ENCODE peak calls at places on chromosomes 1 and 21, in five cellular contexts. One of them, this sample, is unnamed.

GRCh38 chr21:33611006-33611744 is 22.7 kb upstream of the DONSON start:
- DNase-seq in A549: no peak
- DNase-seq in GM12891: no peak
- DNase-seq in adrenal gland: no peak
- DNase-seq in body of pancreas: no peak
- DNase-seq in this sample: no peak

GRCh38 chr1:147515046-147515869 is 26.0 kb upstream of the BCL9 start:
- DNase-seq in A549: no peak
- DNase-seq in GM12891: no peak
- DNase-seq in adrenal gland: no peak
- DNase-seq in body of pancreas: peak
- DNase-seq in this sample: no peak

GRCh38 chr1:38444770-38445442 is 398.3 kb upstream of the POU3F1 start:
- DNase-seq in A549: no peak
- DNase-seq in GM12891: no peak
- DNase-seq in adrenal gland: no peak
- DNase-seq in body of pancreas: no peak
- DNase-seq in this sample: no peak

GRCh38 chr1:227769047-227769446 is 33.8 kb downstream of the SNAP47 start:
- DNase-seq in A549: no peak
- DNase-seq in GM12891: no peak
- DNase-seq in adrenal gland: no peak
- DNase-seq in body of pancreas: no peak
- DNase-seq in this sample: no peak

GRCh38 chr1:34175737-34176136 is 970 bp upstream of the C1orf94 start:
- DNase-seq in A549: no peak
- DNase-seq in GM12891: no peak
- DNase-seq in adrenal gland: no peak
- DNase-seq in body of pancreas: no peak
- DNase-seq in this sample: no peak

GRCh38 chr1:11355594-11356467 is 82.8 kb downstream of the UBIAD1 start:
- DNase-seq in A549: no peak
- DNase-seq in GM12891: no peak
- DNase-seq in adrenal gland: no peak
- DNase-seq in body of pancreas: no peak
- DNase-seq in this sample: no peak

GRCh38 chr21:31570824-31571425 is 88.6 kb upstream of the SOD1 start:
- DNase-seq in A549: no peak
- DNase-seq in GM12891: no peak
- DNase-seq in adrenal gland: no peak
- DNase-seq in body of pancreas: no peak
- DNase-seq in this sample: no peak

GRCh38 chr1:205907794-205908193 is 35.5 kb downstream of the SLC26A9 start:
- DNase-seq in A549: no peak
- DNase-seq in GM12891: no peak
- DNase-seq in adrenal gland: peak
- DNase-seq in body of pancreas: peak
- DNase-seq in this sample: no peak

GRCh38 chr1:239421810-239422209 is 35.4 kb downstream of the CHRM3 start:
- DNase-seq in A549: no peak
- DNase-seq in GM12891: no peak
- DNase-seq in adrenal gland: no peak
- DNase-seq in body of pancreas: no peak
- DNase-seq in this sample: no peak

GRCh38 chr1:207393610-207394009 is 60.5 kb upstream of the CR2 start:
- DNase-seq in A549: no peak
- DNase-seq in GM12891: no peak
- DNase-seq in adrenal gland: peak
- DNase-seq in body of pancreas: peak
- DNase-seq in this sample: no peak

GRCh38 chr1:117501275-117501674 is 104.6 kb upstream of the TENT5C start:
- DNase-seq in A549: no peak
- DNase-seq in GM12891: no peak
- DNase-seq in adrenal gland: no peak
- DNase-seq in body of pancreas: no peak
- DNase-seq in this sample: no peak

GRCh38 chr1:58592521-58593134 is 15.6 kb upstream of the TACSTD2 start:
- DNase-seq in A549: peak
- DNase-seq in GM12891: no peak
- DNase-seq in adrenal gland: peak
- DNase-seq in body of pancreas: peak
- DNase-seq in this sample: no peak

GRCh38 chr1:26889580-26890466 is at the start of gene GPN2:
- DNase-seq in A549: peak
- DNase-seq in GM12891: peak
- DNase-seq in adrenal gland: peak
- DNase-seq in body of pancreas: peak
- DNase-seq in this sample: peak
- TF ChIP-seq POLR2A in A549: peak
- TF ChIP-seq POLR2A in GM12891: peak
- TF ChIP-seq POLR2A in adrenal gland: peak
- TF ChIP-seq POLR2A in body of pancreas: peak
- TF ChIP-seq POLR2A in this sample: no peak

GRCh38 chr1:23979387-23980005 is 631 bp downstream of the SRSF10 start:
- DNase-seq in A549: no peak
- DNase-seq in GM12891: no peak
- DNase-seq in adrenal gland: no peak
- DNase-seq in body of pancreas: no peak
- DNase-seq in this sample: no peak

GRCh38 chr1:23977854-23978191 is 2.3 kb downstream of the SRSF10 start:
- DNase-seq in A549: no peak
- DNase-seq in GM12891: no peak
- DNase-seq in adrenal gland: no peak
- DNase-seq in body of pancreas: no peak
- DNase-seq in this sample: no peak

GRCh38 chr1:23978825-23979224 is 1.3 kb downstream of the SRSF10 start:
- DNase-seq in A549: no peak
- DNase-seq in GM12891: no peak
- DNase-seq in adrenal gland: no peak
- DNase-seq in body of pancreas: no peak
- DNase-seq in this sample: no peak

GRCh38 chr1:23980725-23981063 is 567 bp upstream of the SRSF10 start:
- DNase-seq in A549: no peak
- DNase-seq in GM12891: peak
- DNase-seq in adrenal gland: peak
- DNase-seq in body of pancreas: peak
- DNase-seq in this sample: no peak

GRCh38 chr1:23980006-23980724 is at the start of gene SRSF10:
- DNase-seq in A549: peak
- DNase-seq in GM12891: peak
- DNase-seq in adrenal gland: peak
- DNase-seq in body of pancreas: peak
- DNase-seq in this sample: peak
- TF ChIP-seq POLR2A in A549: peak
- TF ChIP-seq POLR2A in GM12891: peak
- TF ChIP-seq POLR2A in adrenal gland: peak
- TF ChIP-seq POLR2A in body of pancreas: peak
- TF ChIP-seq POLR2A in this sample: peak

DNA sequence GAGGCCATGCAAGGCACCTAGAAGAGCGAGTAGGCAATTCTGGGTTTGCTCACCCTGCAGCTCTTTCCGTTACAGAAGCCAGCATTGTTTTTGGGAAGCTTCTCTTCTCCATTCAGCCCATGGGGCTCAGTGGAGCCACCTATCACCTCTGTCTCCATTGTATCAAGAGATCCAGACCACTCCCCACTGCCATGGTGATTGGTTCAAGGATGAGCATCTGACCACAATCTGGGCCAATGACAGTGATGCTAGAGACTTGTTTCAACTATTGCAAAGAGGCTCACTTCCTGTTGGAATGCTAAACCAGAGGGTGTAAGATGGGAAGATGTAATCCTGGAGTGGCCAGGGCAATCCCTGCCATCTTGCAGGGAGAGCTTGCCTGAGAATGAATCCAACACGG is 6.6 kb downstream of the SPATA21 start:
- DNase-seq in A549: peak
- DNase-seq in GM12891: no peak
- DNase-seq in adrenal gland: no peak
- DNase-seq in body of pancreas: no peak
- DNase-seq in this sample: no peak
- TF ChIP-seq POLR2A in A549: no peak
- TF ChIP-seq POLR2A in GM12891: no peak
- TF ChIP-seq POLR2A in adrenal gland: no peak
- TF ChIP-seq POLR2A in body of pancreas: no peak
- TF ChIP-seq POLR2A in this sample: no peak

GRCh38 chr1:8311068-8311718 is 6.7 kb upstream of the SLC45A1 start:
- DNase-seq in A549: no peak
- DNase-seq in GM12891: no peak
- DNase-seq in adrenal gland: no peak
- DNase-seq in body of pancreas: no peak
- DNase-seq in this sample: no peak
- TF ChIP-seq POLR2A in A549: no peak
- TF ChIP-seq POLR2A in GM12891: no peak
- TF ChIP-seq POLR2A in adrenal gland: no peak
- TF ChIP-seq POLR2A in body of pancreas: no peak
- TF ChIP-seq POLR2A in this sample: no peak